ENCODE peak calls at places on chromosome 17, in eight cellular contexts. One of them, this sample, is unnamed.

GRCh38 chr17:31313982-31314787 is at the start of gene EVI2B:
- DNase-seq in activated CD8-positive, alpha-beta T cell treated with anti-CD3 and anti-CD28 coated beads for 36 hours: peak; percentile 22
- DNase-seq in left ventricle myocardium inferior: no peak
- DNase-seq in endothelial cell: no peak
- DNase-seq in fibroblast of villous mesenchyme: peak; percentile 78
- DNase-seq in breast epithelium: no peak
- DNase-seq in HFF-Myc: peak; percentile 6
- DNase-seq in kidney epithelial cell: no peak
- DNase-seq in this sample: no peak

GRCh38 chr17:69581061-69581955 is 166.8 kb downstream of the MAP2K6 start:
- DNase-seq in activated CD8-positive, alpha-beta T cell treated with anti-CD3 and anti-CD28 coated beads for 36 hours: peak; percentile 63
- DNase-seq in left ventricle myocardium inferior: no peak
- DNase-seq in endothelial cell: peak; percentile 10
- DNase-seq in fibroblast of villous mesenchyme: peak; percentile 27
- DNase-seq in breast epithelium: no peak
- DNase-seq in HFF-Myc: no peak
- DNase-seq in kidney epithelial cell: no peak
- DNase-seq in this sample: no peak

GRCh38 chr17:17801800-17802481 is 34.8 kb downstream of the SREBF1 start:
- DNase-seq in activated CD8-positive, alpha-beta T cell treated with anti-CD3 and anti-CD28 coated beads for 36 hours: no peak
- DNase-seq in left ventricle myocardium inferior: no peak
- DNase-seq in endothelial cell: no peak
- DNase-seq in fibroblast of villous mesenchyme: no peak
- DNase-seq in breast epithelium: no peak
- DNase-seq in HFF-Myc: no peak
- DNase-seq in kidney epithelial cell: no peak
- DNase-seq in this sample: no peak

GRCh38 chr17:38705803-38706624 is 941 bp downstream of the MLLT6 start:
- DNase-seq in activated CD8-positive, alpha-beta T cell treated with anti-CD3 and anti-CD28 coated beads for 36 hours: peak; percentile 44
- DNase-seq in left ventricle myocardium inferior: peak; percentile 73
- DNase-seq in endothelial cell: peak; percentile 30
- DNase-seq in fibroblast of villous mesenchyme: peak; percentile 16
- DNase-seq in breast epithelium: no peak
- DNase-seq in HFF-Myc: no peak
- DNase-seq in kidney epithelial cell: no peak
- DNase-seq in this sample: peak; percentile 28

GRCh38 chr17:49637050-49637449 is 40.8 kb downstream of the SPOP start:
- DNase-seq in activated CD8-positive, alpha-beta T cell treated with anti-CD3 and anti-CD28 coated beads for 36 hours: no peak
- DNase-seq in left ventricle myocardium inferior: no peak
- DNase-seq in endothelial cell: no peak
- DNase-seq in fibroblast of villous mesenchyme: no peak
- DNase-seq in breast epithelium: no peak
- DNase-seq in HFF-Myc: no peak
- DNase-seq in kidney epithelial cell: no peak
- DNase-seq in this sample: no peak

GRCh38 chr17:81533713-81534141 is 5.5 kb downstream of the FSCN2 start:
- DNase-seq in activated CD8-positive, alpha-beta T cell treated with anti-CD3 and anti-CD28 coated beads for 36 hours: no peak
- DNase-seq in left ventricle myocardium inferior: no peak
- DNase-seq in endothelial cell: no peak
- DNase-seq in fibroblast of villous mesenchyme: no peak
- DNase-seq in breast epithelium: no peak
- DNase-seq in HFF-Myc: no peak
- DNase-seq in kidney epithelial cell: no peak
- DNase-seq in this sample: no peak

GRCh38 chr17:48240562-48241130 is 133.1 kb downstream of the SNX11 start:
- DNase-seq in activated CD8-positive, alpha-beta T cell treated with anti-CD3 and anti-CD28 coated beads for 36 hours: no peak
- DNase-seq in left ventricle myocardium inferior: no peak
- DNase-seq in endothelial cell: no peak
- DNase-seq in fibroblast of villous mesenchyme: no peak
- DNase-seq in breast epithelium: no peak
- DNase-seq in HFF-Myc: no peak
- DNase-seq in kidney epithelial cell: no peak
- DNase-seq in this sample: no peak

GRCh38 chr17:8153957-8154607 is 1.9 kb upstream of the PER1 start:
- DNase-seq in activated CD8-positive, alpha-beta T cell treated with anti-CD3 and anti-CD28 coated beads for 36 hours: peak; percentile 92
- DNase-seq in left ventricle myocardium inferior: peak; percentile 100
- DNase-seq in endothelial cell: peak; percentile 95
- DNase-seq in fibroblast of villous mesenchyme: peak; percentile 100
- DNase-seq in breast epithelium: peak; percentile 100
- DNase-seq in HFF-Myc: peak; percentile 96
- DNase-seq in kidney epithelial cell: peak; percentile 93
- DNase-seq in this sample: peak; percentile 54

GRCh38 chr17:77227461-77228223 is 86.9 kb downstream of the SEC14L1 start:
- DNase-seq in activated CD8-positive, alpha-beta T cell treated with anti-CD3 and anti-CD28 coated beads for 36 hours: no peak
- DNase-seq in left ventricle myocardium inferior: no peak
- DNase-seq in endothelial cell: no peak
- DNase-seq in fibroblast of villous mesenchyme: no peak
- DNase-seq in breast epithelium: no peak
- DNase-seq in HFF-Myc: no peak
- DNase-seq in kidney epithelial cell: no peak
- DNase-seq in this sample: no peak

GRCh38 chr17:81511800-81512559 is 619 bp downstream of the ACTG1 start:
- DNase-seq in activated CD8-positive, alpha-beta T cell treated with anti-CD3 and anti-CD28 coated beads for 36 hours: no peak
- DNase-seq in left ventricle myocardium inferior: no peak
- DNase-seq in endothelial cell: no peak
- DNase-seq in fibroblast of villous mesenchyme: no peak
- DNase-seq in breast epithelium: no peak
- DNase-seq in HFF-Myc: no peak
- DNase-seq in kidney epithelial cell: no peak
- DNase-seq in this sample: no peak

GRCh38 chr17:45241315-45242011 is 19.8 kb downstream of the FMNL1 start:
- DNase-seq in activated CD8-positive, alpha-beta T cell treated with anti-CD3 and anti-CD28 coated beads for 36 hours: no peak
- DNase-seq in left ventricle myocardium inferior: no peak
- DNase-seq in endothelial cell: peak; percentile 47
- DNase-seq in fibroblast of villous mesenchyme: no peak
- DNase-seq in breast epithelium: no peak
- DNase-seq in HFF-Myc: no peak
- DNase-seq in kidney epithelial cell: no peak
- DNase-seq in this sample: peak; percentile 44

GRCh38 chr17:81254955-81255717 is 16.0 kb downstream of the NDUFAF8 start:
- DNase-seq in activated CD8-positive, alpha-beta T cell treated with anti-CD3 and anti-CD28 coated beads for 36 hours: no peak
- DNase-seq in left ventricle myocardium inferior: peak; percentile 87
- DNase-seq in endothelial cell: peak; percentile 71
- DNase-seq in fibroblast of villous mesenchyme: peak; percentile 87
- DNase-seq in breast epithelium: peak; percentile 81
- DNase-seq in HFF-Myc: peak; percentile 32
- DNase-seq in kidney epithelial cell: peak; percentile 65
- DNase-seq in this sample: peak; percentile 53

GRCh38 chr17:55305321-55306087 is 40.7 kb downstream of the HLF start:
- DNase-seq in activated CD8-positive, alpha-beta T cell treated with anti-CD3 and anti-CD28 coated beads for 36 hours: no peak
- DNase-seq in left ventricle myocardium inferior: no peak
- DNase-seq in endothelial cell: no peak
- DNase-seq in fibroblast of villous mesenchyme: no peak
- DNase-seq in breast epithelium: no peak
- DNase-seq in HFF-Myc: no peak
- DNase-seq in kidney epithelial cell: no peak
- DNase-seq in this sample: no peak
- TF ChIP-seq CTCF in activated CD8-positive, alpha-beta T cell treated with anti-CD3 and anti-CD28 coated beads for 36 hours: no peak
- TF ChIP-seq CTCF in left ventricle myocardium inferior: no peak
- TF ChIP-seq CTCF in endothelial cell: no peak
- TF ChIP-seq CTCF in fibroblast of villous mesenchyme: no peak
- TF ChIP-seq CTCF in breast epithelium: no peak
- TF ChIP-seq CTCF in HFF-Myc: no peak
- TF ChIP-seq CTCF in kidney epithelial cell: no peak
- TF ChIP-seq CTCF in this sample: no peak

GRCh38 chr17:57636274-57636673 is 108.8 kb downstream of the CCDC182 start:
- DNase-seq in activated CD8-positive, alpha-beta T cell treated with anti-CD3 and anti-CD28 coated beads for 36 hours: no peak
- DNase-seq in left ventricle myocardium inferior: no peak
- DNase-seq in endothelial cell: no peak
- DNase-seq in fibroblast of villous mesenchyme: no peak
- DNase-seq in breast epithelium: no peak
- DNase-seq in HFF-Myc: no peak
- DNase-seq in kidney epithelial cell: no peak
- DNase-seq in this sample: no peak
- TF ChIP-seq CTCF in activated CD8-positive, alpha-beta T cell treated with anti-CD3 and anti-CD28 coated beads for 36 hours: no peak
- TF ChIP-seq CTCF in left ventricle myocardium inferior: no peak
- TF ChIP-seq CTCF in endothelial cell: no peak
- TF ChIP-seq CTCF in fibroblast of villous mesenchyme: no peak
- TF ChIP-seq CTCF in breast epithelium: no peak
- TF ChIP-seq CTCF in HFF-Myc: no peak
- TF ChIP-seq CTCF in kidney epithelial cell: no peak
- TF ChIP-seq CTCF in this sample: no peak

DNA sequence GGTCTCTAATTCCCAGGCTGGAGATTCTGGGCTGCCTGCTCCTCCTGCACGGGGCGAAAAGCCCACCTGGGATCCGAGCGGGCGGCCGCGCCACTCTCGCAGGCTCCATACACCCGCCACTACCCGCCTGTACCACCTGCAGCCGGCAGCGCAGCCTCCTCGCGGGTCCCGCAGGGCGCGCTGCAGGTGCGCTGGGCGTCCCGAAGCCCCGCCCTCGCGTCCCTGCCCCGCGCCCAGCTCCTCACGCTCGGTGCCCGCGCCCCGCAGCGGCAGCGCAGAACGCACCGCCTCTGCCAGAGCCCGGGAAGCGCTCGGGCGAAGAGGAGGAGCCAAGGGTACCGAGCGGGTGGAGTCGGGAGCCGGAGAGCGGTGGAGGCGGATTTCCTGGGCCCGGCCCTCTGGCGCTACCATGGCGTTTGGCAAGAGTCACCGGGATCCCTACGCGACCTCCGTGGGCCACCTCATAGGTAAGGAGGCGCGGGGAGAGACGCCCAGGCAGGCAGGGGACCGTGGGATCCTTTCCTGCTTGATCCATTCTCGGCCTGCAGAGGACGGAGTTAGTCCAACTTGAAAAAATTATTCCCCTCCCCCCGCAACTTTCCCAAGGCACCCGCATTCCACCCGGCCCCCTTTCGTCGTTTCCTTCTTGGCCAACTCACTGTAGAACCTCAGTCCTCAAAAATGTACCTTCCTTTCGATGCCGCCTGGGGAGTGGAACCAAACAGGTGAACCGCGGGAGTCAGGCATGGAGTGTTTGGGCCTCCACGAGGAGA is at the start of gene TOM1L1:
- DNase-seq in activated CD8-positive, alpha-beta T cell treated with anti-CD3 and anti-CD28 coated beads for 36 hours: peak; percentile 30
- DNase-seq in left ventricle myocardium inferior: peak; percentile 64
- DNase-seq in endothelial cell: peak; percentile 66
- DNase-seq in fibroblast of villous mesenchyme: peak; percentile 68
- DNase-seq in breast epithelium: peak; percentile 83
- DNase-seq in HFF-Myc: no peak
- DNase-seq in kidney epithelial cell: no peak
- DNase-seq in this sample: peak; percentile 79
- TF ChIP-seq CTCF in activated CD8-positive, alpha-beta T cell treated with anti-CD3 and anti-CD28 coated beads for 36 hours: no peak
- TF ChIP-seq CTCF in left ventricle myocardium inferior: no peak
- TF ChIP-seq CTCF in endothelial cell: no peak
- TF ChIP-seq CTCF in fibroblast of villous mesenchyme: no peak
- TF ChIP-seq CTCF in breast epithelium: no peak
- TF ChIP-seq CTCF in HFF-Myc: no peak
- TF ChIP-seq CTCF in kidney epithelial cell: peak; percentile 17
- TF ChIP-seq CTCF in this sample: peak; percentile 45

GRCh38 chr17:6572997-6573396 is 16.6 kb upstream of the PITPNM3 start:
- DNase-seq in activated CD8-positive, alpha-beta T cell treated with anti-CD3 and anti-CD28 coated beads for 36 hours: no peak
- DNase-seq in left ventricle myocardium inferior: no peak
- DNase-seq in endothelial cell: no peak
- DNase-seq in fibroblast of villous mesenchyme: no peak
- DNase-seq in breast epithelium: peak; percentile 42
- DNase-seq in HFF-Myc: no peak
- DNase-seq in kidney epithelial cell: no peak
- DNase-seq in this sample: no peak

GRCh38 chr17:6576038-6576437 is 19.7 kb upstream of the PITPNM3 start:
- DNase-seq in activated CD8-positive, alpha-beta T cell treated with anti-CD3 and anti-CD28 coated beads for 36 hours: no peak
- DNase-seq in left ventricle myocardium inferior: no peak
- DNase-seq in endothelial cell: no peak
- DNase-seq in fibroblast of villous mesenchyme: no peak
- DNase-seq in breast epithelium: no peak
- DNase-seq in HFF-Myc: no peak
- DNase-seq in kidney epithelial cell: no peak
- DNase-seq in this sample: no peak

GRCh38 chr17:6575596-6575988 is 19.2 kb upstream of the PITPNM3 start:
- DNase-seq in activated CD8-positive, alpha-beta T cell treated with anti-CD3 and anti-CD28 coated beads for 36 hours: no peak
- DNase-seq in left ventricle myocardium inferior: no peak
- DNase-seq in endothelial cell: no peak
- DNase-seq in fibroblast of villous mesenchyme: no peak
- DNase-seq in breast epithelium: no peak
- DNase-seq in HFF-Myc: no peak
- DNase-seq in kidney epithelial cell: no peak
- DNase-seq in this sample: no peak

GRCh38 chr17:6573982-6574688 is 17.8 kb upstream of the PITPNM3 start:
- DNase-seq in activated CD8-positive, alpha-beta T cell treated with anti-CD3 and anti-CD28 coated beads for 36 hours: no peak
- DNase-seq in left ventricle myocardium inferior: no peak
- DNase-seq in endothelial cell: no peak
- DNase-seq in fibroblast of villous mesenchyme: no peak
- DNase-seq in breast epithelium: no peak
- DNase-seq in HFF-Myc: no peak
- DNase-seq in kidney epithelial cell: no peak
- DNase-seq in this sample: no peak

GRCh38 chr17:6574689-6575595 is 18.6 kb upstream of the PITPNM3 start:
- DNase-seq in activated CD8-positive, alpha-beta T cell treated with anti-CD3 and anti-CD28 coated beads for 36 hours: peak; percentile 82
- DNase-seq in left ventricle myocardium inferior: peak; percentile 41
- DNase-seq in endothelial cell: no peak
- DNase-seq in fibroblast of villous mesenchyme: peak; percentile 36
- DNase-seq in breast epithelium: no peak
- DNase-seq in HFF-Myc: peak; percentile 38
- DNase-seq in kidney epithelial cell: peak; percentile 19
- DNase-seq in this sample: no peak
- TF ChIP-seq CTCF in activated CD8-positive, alpha-beta T cell treated with anti-CD3 and anti-CD28 coated beads for 36 hours: no peak
- TF ChIP-seq CTCF in left ventricle myocardium inferior: peak; percentile 30
- TF ChIP-seq CTCF in endothelial cell: no peak
- TF ChIP-seq CTCF in fibroblast of villous mesenchyme: no peak
- TF ChIP-seq CTCF in breast epithelium: no peak
- TF ChIP-seq CTCF in HFF-Myc: no peak
- TF ChIP-seq CTCF in kidney epithelial cell: peak; percentile 28
- TF ChIP-seq CTCF in this sample: no peak

DNA sequence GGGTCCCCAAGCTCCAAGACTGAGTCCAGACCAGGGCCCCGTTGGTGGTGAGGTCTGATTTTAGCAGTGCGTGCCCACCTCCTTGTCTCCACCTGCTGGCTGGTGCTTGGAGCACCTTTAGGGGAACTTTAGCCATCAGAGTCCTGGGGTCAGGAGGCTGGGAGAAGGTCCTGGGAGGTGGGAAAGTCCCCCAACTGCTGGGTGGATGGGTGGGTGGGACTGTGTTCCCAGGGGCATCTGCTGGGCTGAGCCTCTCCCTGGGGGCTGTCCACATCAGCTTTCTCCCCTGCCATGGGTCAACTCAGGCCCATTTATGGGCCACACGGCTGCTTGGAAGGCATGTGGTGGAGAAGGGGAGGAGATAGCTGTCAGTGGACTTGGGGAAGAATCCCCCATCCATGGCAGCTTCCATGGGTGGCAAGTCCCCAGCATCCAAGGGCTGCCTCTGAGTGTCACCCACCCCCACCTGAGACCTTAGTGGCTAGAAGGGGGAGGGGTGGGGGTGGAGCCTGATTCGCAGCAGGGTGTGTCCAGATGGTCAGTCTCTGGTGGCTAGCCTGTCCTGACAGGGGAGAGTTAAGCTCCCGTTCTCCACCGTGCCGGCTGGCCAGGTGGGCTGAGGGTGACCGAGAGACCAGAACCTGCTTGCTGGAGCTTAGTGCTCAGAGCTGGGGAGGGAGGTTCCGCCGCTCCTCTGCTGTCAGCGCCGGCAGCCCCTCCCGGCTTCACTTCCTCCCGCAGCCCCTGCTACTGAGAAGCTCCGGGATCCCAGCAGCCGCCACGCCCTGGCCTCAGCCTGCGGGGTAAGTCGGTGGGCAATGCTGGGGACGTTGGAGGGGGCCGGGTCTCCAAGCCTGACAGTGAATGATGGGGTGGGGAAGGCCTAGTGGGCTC is at the start of gene TRPV2:
- DNase-seq in activated CD8-positive, alpha-beta T cell treated with anti-CD3 and anti-CD28 coated beads for 36 hours: peak; percentile 79
- DNase-seq in left ventricle myocardium inferior: peak; percentile 56
- DNase-seq in endothelial cell: no peak
- DNase-seq in fibroblast of villous mesenchyme: peak; percentile 22
- DNase-seq in breast epithelium: no peak
- DNase-seq in HFF-Myc: no peak
- DNase-seq in kidney epithelial cell: no peak
- DNase-seq in this sample: no peak
- TF ChIP-seq CTCF in activated CD8-positive, alpha-beta T cell treated with anti-CD3 and anti-CD28 coated beads for 36 hours: peak; percentile 65
- TF ChIP-seq CTCF in left ventricle myocardium inferior: peak; percentile 48
- TF ChIP-seq CTCF in endothelial cell: no peak
- TF ChIP-seq CTCF in fibroblast of villous mesenchyme: peak; percentile 47
- TF ChIP-seq CTCF in breast epithelium: no peak
- TF ChIP-seq CTCF in HFF-Myc: peak; percentile 29
- TF ChIP-seq CTCF in kidney epithelial cell: peak; percentile 32
- TF ChIP-seq CTCF in this sample: peak; percentile 44